ENCODE peak calls at places on chromosomes 12 and 14, in ten cellular contexts. T, Z, L, M, N, Y, J, X, Q and H are unnamed samples.
A peak's percentile ranks its signal among the peaks of the same experiment; 100 is the strongest.

GRCh38 chr14:71620401-71620800 is 311.8 kb upstream of the RGS6 start:
- DNase-seq in T (peak; percentile 82), Z (no peak), L (no peak), M (peak; percentile 73), N (no peak), Y (no peak), J (no peak), X (no peak), Q (no peak), H (no peak)

GRCh38 chr14:32073537-32074189 is 3.4 kb upstream of the ARHGAP5 start:
- DNase-seq in T (peak; percentile 82), Z (peak; percentile 64), L (peak; percentile 49), M (peak; percentile 85), N (peak; percentile 71), Y (no peak), J (peak; percentile 76), X (peak; percentile 41), Q (no peak), H (no peak)

GRCh38 chr12:20549115-20549719 is 145.9 kb upstream of the SLCO1C1 start:
- DNase-seq in T (peak; percentile 56), Z (peak; percentile 64), L (no peak), M (peak; percentile 80), N (peak; percentile 30), Y (no peak), J (no peak), X (peak; percentile 21), Q (no peak), H (no peak)

GRCh38 chr14:29236401-29236800 is 469.8 kb downstream of the FOXG1 start:
- DNase-seq in T (no peak), Z (no peak), L (no peak), M (no peak), N (no peak), Y (no peak), J (no peak), X (no peak), Q (no peak), H (no peak)

GRCh38 chr14:91249841-91250616 is 5.5 kb upstream of the GPR68 start:
- DNase-seq in T (no peak), Z (no peak), L (no peak), M (no peak), N (no peak), Y (no peak), J (no peak), X (no peak), Q (no peak), H (peak; percentile 58)

GRCh38 chr12:62933871-62934798 is 815 bp downstream of the PPM1H start:
- DNase-seq in T (peak; percentile 4), Z (no peak), L (peak; percentile 52), M (peak; percentile 44), N (peak; percentile 48), Y (no peak), J (no peak), X (peak; percentile 14), Q (peak; percentile 56), H (peak; percentile 40)

GRCh38 chr12:112314981-112315380 is 67.2 kb downstream of the HECTD4 start:
- DNase-seq in T (peak; percentile 68), Z (no peak), L (no peak), M (no peak), N (no peak), Y (no peak), J (no peak), X (no peak), Q (no peak), H (no peak)

GRCh38 chr14:82886670-82887069 is 1353.0 kb upstream of the SEL1L start:
- DNase-seq in T (no peak), Z (no peak), L (no peak), M (no peak), N (no peak), Y (no peak), J (no peak), X (no peak), Q (no peak), H (no peak)

GRCh38 chr12:93453633-93454032 is 11.9 kb upstream of the UBE2N start:
- DNase-seq in T (peak; percentile 77), Z (no peak), L (no peak), M (no peak), N (no peak), Y (no peak), J (no peak), X (no peak), Q (no peak), H (no peak)

GRCh38 chr12:3288690-3289089 is 202.3 kb upstream of the PRMT8 start:
- DNase-seq in T (no peak), Z (no peak), L (no peak), M (no peak), N (no peak), Y (no peak), J (no peak), X (no peak), Q (no peak), H (no peak)

DNA sequence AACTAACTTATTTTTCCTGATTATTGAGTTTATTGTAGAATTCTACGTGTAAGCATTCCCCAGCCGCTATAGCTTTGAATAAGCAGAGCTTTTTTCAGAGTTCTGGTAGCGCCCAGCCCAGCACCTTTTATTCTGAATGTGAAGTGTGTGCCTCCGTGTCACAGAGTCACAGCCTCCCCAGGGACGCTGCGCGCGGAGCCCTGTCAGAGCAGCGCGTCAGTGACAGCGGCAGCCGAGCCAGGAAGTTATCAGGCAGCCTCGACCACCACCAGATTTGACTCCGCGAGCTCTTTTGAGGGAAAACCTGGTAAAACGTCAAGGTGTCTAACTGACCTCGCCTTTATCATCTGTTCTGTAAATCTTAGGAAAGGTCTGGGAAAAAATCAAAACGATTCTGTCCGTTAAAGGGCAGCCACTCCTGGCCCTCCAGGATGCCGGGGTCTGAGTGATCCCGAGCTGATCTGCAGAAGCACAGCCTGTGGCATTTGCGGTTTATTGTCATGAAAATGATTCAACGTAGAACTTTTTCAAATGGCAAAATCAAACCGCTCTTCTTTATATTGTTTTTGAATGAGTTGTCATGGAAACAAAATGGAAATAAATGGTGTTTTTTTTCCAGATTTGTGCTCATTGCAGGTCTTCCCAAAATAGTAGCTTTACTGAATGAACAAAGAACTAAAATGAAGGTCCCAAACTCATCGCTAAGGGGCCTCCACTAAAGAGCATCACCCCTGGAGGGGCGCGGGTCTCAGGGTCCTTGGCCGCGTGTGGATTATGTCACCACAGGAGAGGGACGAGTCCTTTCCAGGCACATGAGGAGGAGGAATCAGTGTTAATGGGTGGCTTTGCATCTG is 43.1 kb upstream of the MMP17 start:
- DNase-seq in T (peak; percentile 41), Z (peak; percentile 53), L (no peak), M (no peak), N (no peak), Y (no peak), J (no peak), X (no peak), Q (no peak), H (no peak)
- TF ChIP-seq POLR2A in T (no peak), Z (no peak), L (no peak), M (no peak), N (no peak), Y (no peak), J (no peak), X (no peak), Q (no peak), H (no peak)

DNA sequence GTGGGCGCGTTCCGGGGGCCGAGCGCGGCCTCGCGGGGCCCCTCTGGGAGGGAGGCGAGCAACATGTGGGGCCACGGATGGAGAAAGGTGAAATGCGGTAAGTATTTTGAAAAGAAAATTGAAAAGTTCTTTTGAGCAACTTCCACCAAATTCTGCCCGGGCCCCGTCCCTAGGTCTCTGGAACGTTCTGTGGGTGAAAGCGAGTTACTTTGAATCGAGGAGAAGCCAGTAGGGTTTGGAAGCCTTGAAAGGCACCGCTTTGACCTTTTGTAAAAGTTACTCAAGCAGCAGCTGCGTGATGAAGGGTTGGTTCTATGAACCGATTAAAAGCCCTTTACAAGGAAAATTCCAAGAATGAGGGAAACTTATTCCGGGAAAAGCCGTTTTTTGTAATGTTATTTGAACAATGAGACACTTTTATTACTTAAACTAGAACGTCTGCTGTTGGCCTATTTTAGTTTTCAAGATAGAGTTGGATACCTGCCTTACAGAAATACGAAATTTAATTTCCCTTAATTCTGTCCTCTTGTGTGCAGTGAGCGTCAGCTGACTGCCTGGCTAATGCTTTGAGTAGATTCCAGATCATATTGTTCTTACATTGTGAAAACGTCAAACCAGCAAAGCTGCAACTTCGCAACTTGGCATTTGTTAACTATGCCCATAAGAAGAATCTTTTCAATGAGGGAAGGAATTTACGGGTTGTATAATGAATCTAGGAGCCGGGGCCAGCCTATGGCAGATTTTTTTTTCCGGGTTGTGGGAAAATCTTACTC is 884 bp downstream of the LARP4 start:
- DNase-seq in T (peak; percentile 51), Z (peak; percentile 67), L (no peak), M (peak; percentile 71), N (no peak), Y (no peak), J (peak; percentile 51), X (peak; percentile 31), Q (no peak), H (no peak)
- TF ChIP-seq POLR2A in T (no peak), Z (no peak), L (no peak), M (no peak), N (no peak), Y (no peak), J (no peak), X (no peak), Q (no peak), H (no peak)

DNA sequence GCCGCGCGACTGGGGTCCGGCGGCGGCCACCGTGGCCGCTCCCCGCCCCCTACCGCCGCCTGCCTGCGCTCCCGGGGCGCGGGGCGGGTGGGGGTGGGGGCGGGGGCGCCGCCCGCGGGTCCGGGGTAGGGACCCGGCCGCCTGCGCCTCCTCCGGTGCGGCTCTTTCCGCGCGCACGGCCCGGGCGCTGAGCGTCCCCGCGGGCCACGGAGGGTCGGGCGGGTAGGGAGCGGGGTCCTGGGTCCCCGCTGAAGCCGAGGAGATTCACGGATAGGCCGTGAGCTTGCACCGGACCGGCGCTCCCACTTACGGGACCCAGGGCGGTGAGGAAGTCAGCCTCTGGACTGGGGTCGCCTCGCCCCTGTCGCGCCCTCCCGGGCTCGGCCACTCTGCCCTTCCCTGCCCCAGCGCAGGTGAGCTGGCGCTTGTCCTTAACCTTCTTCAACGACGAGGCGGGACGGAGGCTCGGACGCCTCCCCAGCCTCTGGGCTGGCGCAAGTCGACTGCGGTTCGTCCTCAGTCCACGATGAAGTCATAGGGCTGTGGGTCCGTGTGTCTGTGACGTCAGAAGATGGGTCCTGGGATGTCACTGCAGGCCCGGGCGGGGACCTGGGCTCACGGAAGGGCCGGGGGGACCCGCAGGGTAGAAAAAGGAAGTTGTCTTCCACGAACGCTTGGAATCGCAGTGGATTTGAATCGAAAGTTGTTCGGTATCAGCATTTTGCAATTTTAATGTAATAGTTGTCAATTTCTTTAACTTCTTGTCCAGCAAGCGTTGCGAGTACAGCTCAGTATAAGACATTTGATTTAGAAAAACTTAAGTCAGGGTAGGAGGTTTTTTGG is 572 bp downstream of the FBXO34 start:
- DNase-seq in T (peak; percentile 84), Z (peak; percentile 89), L (peak; percentile 68), M (peak; percentile 79), N (peak; percentile 98), Y (peak; percentile 93), J (peak; percentile 67), X (peak; percentile 70), Q (peak; percentile 67), H (peak; percentile 62)
- TF ChIP-seq POLR2A in T (peak; percentile 64), Z (peak; percentile 62), L (no peak), M (no peak), N (peak; percentile 42), Y (peak; percentile 62), J (no peak), X (peak; percentile 30), Q (peak; percentile 69), H (peak; percentile 37)

DNA sequence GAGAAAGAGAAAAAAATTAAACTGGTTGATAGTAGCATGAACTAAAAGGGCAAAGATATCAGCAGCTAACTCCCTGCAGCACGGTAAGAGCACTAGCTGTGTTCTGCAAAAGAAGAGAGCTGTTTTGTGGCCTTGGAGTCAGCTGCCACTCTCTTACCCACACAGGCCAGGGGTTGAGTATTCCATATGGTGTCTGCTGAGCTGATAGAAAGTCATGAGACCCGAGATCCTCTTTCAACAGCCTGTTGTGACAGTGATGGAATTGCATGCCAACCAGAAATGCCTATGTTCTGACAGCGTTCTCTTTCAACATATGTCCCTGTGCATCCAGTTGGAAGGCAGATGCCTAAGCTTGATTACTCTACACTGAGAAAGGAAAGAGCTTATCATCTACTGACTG is 39.9 kb downstream of the TMTC1 start:
- DNase-seq in T (peak; percentile 93), Z (no peak), L (no peak), M (peak; percentile 39), N (no peak), Y (no peak), J (no peak), X (no peak), Q (no peak), H (no peak)
- TF ChIP-seq POLR2A in T (no peak), Z (no peak), L (no peak), M (no peak), N (no peak), Y (no peak), J (no peak), X (no peak), Q (no peak), H (no peak)